ENCODE peak calls at places on chromosome 4, in seven cellular contexts. M is epithelial cell of prostate; E is hypothalamus; L is CD8-positive, alpha-beta memory T cell; W is kidney tubule cell; G is stimulated activated CD4-positive, alpha-beta T cell treated with anti-CD3 and anti-CD28 coated beads, Interleukin-2, amount 100 ng/mL, for 48 hours; Z is NCI-H1436. T is an unnamed sample.

GRCh38 chr4:121728066-121728465 is 31.3 kb upstream of the ANXA5 start:
- DNase-seq in W (peak; percentile 85), G (no peak), Z (no peak), L (no peak), E (no peak), M (no peak), T (no peak)

GRCh38 chr4:101339332-101339731 is 8.0 kb downstream of the PPP3CA start:
- DNase-seq in W (no peak), L (no peak), Z (no peak), G (no peak), E (no peak), M (no peak), T (no peak)

GRCh38 chr4:85039526-85039925 is 73.0 kb upstream of the WDFY3 start:
- DNase-seq in E (no peak), M (peak; percentile 2), Z (no peak), W (peak; percentile 78), L (no peak), G (no peak), T (no peak)

GRCh38 chr4:176377705-176378302 is 58.0 kb downstream of the SPCS3 start:
- DNase-seq in L (no peak), E (no peak), M (peak; percentile 8), W (peak; percentile 59), Z (peak; percentile 20), G (no peak), T (no peak)

GRCh38 chr4:77095101-77095826 is 19.5 kb upstream of the CCNI start:
- DNase-seq in G (peak; percentile 66), W (peak; percentile 74), L (peak; percentile 60), M (no peak), E (no peak), Z (peak; percentile 67), T (peak; percentile 35)

GRCh38 chr4:76801621-76802545 is 96.1 kb downstream of the SOWAHB start:
- DNase-seq in G (no peak), Z (no peak), W (no peak), E (no peak), L (no peak), M (no peak), T (no peak)

GRCh38 chr4:98314791-98315565 is 53.8 kb downstream of the RAP1GDS1 start:
- DNase-seq in G (no peak), L (no peak), W (peak; percentile 56), E (no peak), Z (no peak), M (no peak), T (no peak)

GRCh38 chr4:174697164-174697563 is 131.9 kb downstream of the GLRA3 start:
- DNase-seq in L (no peak), M (no peak), Z (no peak), G (no peak), E (no peak), W (no peak), T (no peak)

GRCh38 chr4:165580379-165580905 is 201.6 kb downstream of the CPE start:
- DNase-seq in W (peak; percentile 99), Z (no peak), M (peak; percentile 100), L (no peak), E (no peak), G (no peak), T (no peak)

GRCh38 chr4:167100120-167100519 is 134.2 kb downstream of the SPOCK3 start:
- DNase-seq in M (peak; percentile 76), L (no peak), W (peak; percentile 74), Z (peak; percentile 73), E (no peak), G (no peak), T (peak; percentile 23)

GRCh38 chr4:81084029-81084428 is 53.5 kb downstream of the BMP3 start:
- DNase-seq in W (peak; percentile 57), G (no peak), L (no peak), E (no peak), M (peak; percentile 50), Z (no peak), T (no peak)

GRCh38 chr4:1172971-1173757 is 781 bp upstream of the SPON2 start:
- DNase-seq in Z (no peak), G (no peak), E (no peak), W (peak; percentile 34), L (no peak), M (no peak), T (no peak)

GRCh38 chr4:184938871-184939270 is 79.4 kb upstream of the HELT start:
- DNase-seq in L (no peak), W (no peak), Z (no peak), M (no peak), E (no peak), G (no peak), T (no peak)

GRCh38 chr4:15982833-15983528 is 20.0 kb upstream of the FGFBP2 start:
- DNase-seq in L (no peak), M (no peak), Z (no peak), W (peak; percentile 72), G (no peak), E (no peak), T (no peak)

GRCh38 chr4:40331092-40331824 is 3.9 kb upstream of the CHRNA9 start:
- DNase-seq in M (no peak), L (no peak), E (no peak), Z (no peak), G (no peak), W (no peak), T (no peak)

GRCh38 chr4:40923326-40924095 is 173.8 kb downstream of the NSUN7 start:
- DNase-seq in L (no peak), Z (no peak), G (no peak), W (no peak), E (peak; percentile 11), M (no peak), T (no peak)

GRCh38 chr4:76212851-76213414 is 691 bp downstream of the SCARB2 start:
- DNase-seq in L (peak; percentile 80), E (peak; percentile 11), G (peak; percentile 11), W (peak; percentile 32), M (no peak), Z (no peak), T (no peak)

GRCh38 chr4:79576480-79576803 is 168.4 kb upstream of the GK2 start:
- DNase-seq in Z (peak; percentile 32), L (no peak), W (peak; percentile 7), E (no peak), G (no peak), M (peak; percentile 20), T (peak; percentile 54)

GRCh38 chr4:75916091-75916661 is 13.9 kb upstream of the PPEF2 start:
- DNase-seq in M (no peak), L (peak; percentile 46), E (no peak), W (peak; percentile 76), G (peak; percentile 9), Z (peak; percentile 31), T (peak; percentile 4)

GRCh38 chr4:159966741-159967140 is 863.9 kb downstream of the RAPGEF2 start:
- DNase-seq in E (no peak), G (no peak), W (peak; percentile 6), Z (no peak), M (no peak), L (no peak), T (no peak)

GRCh38 chr4:1367230-1367935 is 20.4 kb downstream of the UVSSA start:
- DNase-seq in W (no peak), L (no peak), G (no peak), Z (no peak), M (no peak), E (no peak), T (no peak)

GRCh38 chr4:100593933-100594332 is 76.1 kb upstream of the EMCN start:
- DNase-seq in M (no peak), Z (no peak), G (no peak), W (no peak), L (no peak), E (no peak), T (no peak)

T was measured in NCI-H2227 treated with DMSO at 0.1 percent for 48 hours.